ENCODE peak calls at places on chromosomes 11 and 22, in seven cellular contexts. T is WTC11, X is AG09309, Z is cardiac muscle cell, M is transverse colon, A is stomach, E is heart right ventricle. G is an unnamed sample.

GRCh38 chr11:79594839-79595238 is 154.0 kb upstream of the TENM4 start:
- DNase-seq in X (no peak), A (no peak), Z (no peak), M (no peak), T (no peak), E (no peak), G (no peak)

GRCh38 chr22:25668437-25668836 is 73.6 kb upstream of the MYO18B start:
- DNase-seq in M (no peak), T (no peak), Z (no peak), X (peak), A (no peak), E (no peak), G (no peak)

GRCh38 chr11:33448461-33449130 is 191.4 kb downstream of the HIPK3 start:
- DNase-seq in A (no peak), Z (no peak), X (no peak), M (no peak), E (no peak), T (no peak), G (no peak)

GRCh38 chr11:122322369-122322768 is 206.4 kb upstream of the BLID start:
- DNase-seq in A (no peak), M (no peak), T (no peak), Z (no peak), E (no peak), X (peak), G (no peak)

GRCh38 chr22:17138451-17139042 is 17.4 kb upstream of the TMEM121B start:
- DNase-seq in X (no peak), M (no peak), A (no peak), E (no peak), T (no peak), Z (peak), G (no peak)

GRCh38 chr22:43560651-43561050 is 148.8 kb downstream of the MPPED1 start:
- DNase-seq in M (no peak), Z (no peak), E (no peak), T (no peak), X (no peak), A (no peak), G (no peak)

GRCh38 chr11:67732045-67732787 is 57.8 kb upstream of the ALDH3B2 start:
- DNase-seq in X (no peak), T (peak), M (no peak), E (no peak), Z (peak), A (no peak), G (peak)

GRCh38 chr11:1010006-1010405 is 26.5 kb downstream of the MUC6 start:
- DNase-seq in M (no peak), A (no peak), T (no peak), X (no peak), E (no peak), Z (no peak), G (no peak)

GRCh38 chr22:19478466-19479357 is at the start of gene UFD1:
- DNase-seq in Z (peak), T (peak), E (peak), M (peak), X (peak), A (peak), G (peak)

GRCh38 chr11:47269002-47269828 is 718 bp upstream of the MADD start:
- DNase-seq in T (peak), Z (peak), M (peak), X (peak), A (peak), E (peak), G (peak)

GRCh38 chr11:47271328-47271727 is 1.4 kb downstream of the MADD start:
- DNase-seq in Z (no peak), E (no peak), M (no peak), X (no peak), A (no peak), T (no peak), G (no peak)

GRCh38 chr11:47269829-47270305 is at the start of gene MADD:
- DNase-seq in A (peak), M (peak), T (peak), E (peak), Z (peak), X (no peak), G (peak)

GRCh38 chr11:47271961-47272661 is 2.2 kb downstream of the MADD start:
- DNase-seq in M (peak), T (no peak), X (no peak), Z (peak), A (peak), E (no peak), G (no peak)

DNA sequence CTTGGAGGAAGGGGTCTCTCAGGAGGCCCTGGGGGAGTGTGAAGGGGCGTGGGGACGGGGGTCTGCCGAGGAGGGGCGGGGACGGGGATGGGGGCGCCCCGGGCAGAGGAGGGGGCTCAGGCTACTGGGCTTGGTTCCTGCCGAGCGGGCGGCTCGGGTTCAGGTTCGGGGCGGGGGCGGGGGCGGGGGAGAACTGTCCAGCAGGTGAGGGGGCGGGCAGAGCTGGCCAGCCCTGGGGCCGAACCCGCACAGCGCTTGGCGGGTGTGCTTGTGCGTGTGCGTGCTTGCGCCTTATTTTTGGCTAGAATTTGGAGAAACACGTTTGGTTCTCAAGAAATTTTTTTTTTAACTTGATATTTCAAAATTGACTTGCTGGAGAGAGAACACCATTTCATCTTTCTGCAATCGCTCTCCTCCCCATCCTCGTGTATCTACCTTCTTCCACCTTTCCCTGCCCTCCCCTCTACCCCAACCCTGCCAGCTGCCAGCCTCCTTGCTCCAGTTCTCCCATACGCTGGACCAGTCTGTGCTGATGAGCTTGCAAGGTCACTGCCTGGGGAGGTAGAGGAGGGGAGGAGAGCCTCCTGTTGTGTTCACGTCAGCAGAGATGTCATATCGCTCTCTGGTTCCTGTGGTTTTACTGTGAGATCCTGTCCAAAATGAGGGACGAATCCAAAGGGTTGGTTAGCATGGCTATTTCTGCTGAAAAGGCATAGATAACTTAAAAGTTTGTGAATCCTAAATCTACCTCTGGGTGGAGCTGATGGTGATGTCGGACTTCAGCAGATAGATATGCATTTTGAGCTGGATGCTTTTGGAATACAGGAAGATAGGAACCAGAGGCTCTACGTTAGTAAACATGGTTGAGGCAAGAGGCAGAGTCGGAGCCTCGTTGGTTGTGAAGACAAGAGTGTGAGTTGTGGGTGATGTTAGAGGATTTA is 668 bp downstream of the MADD start:
- DNase-seq in A (no peak), E (no peak), M (peak), Z (peak), X (no peak), T (no peak), G (no peak)
- TF ChIP-seq CTCF in A (no peak), E (no peak), M (no peak), Z (no peak), X (peak), T (no peak), G (peak)

DNA sequence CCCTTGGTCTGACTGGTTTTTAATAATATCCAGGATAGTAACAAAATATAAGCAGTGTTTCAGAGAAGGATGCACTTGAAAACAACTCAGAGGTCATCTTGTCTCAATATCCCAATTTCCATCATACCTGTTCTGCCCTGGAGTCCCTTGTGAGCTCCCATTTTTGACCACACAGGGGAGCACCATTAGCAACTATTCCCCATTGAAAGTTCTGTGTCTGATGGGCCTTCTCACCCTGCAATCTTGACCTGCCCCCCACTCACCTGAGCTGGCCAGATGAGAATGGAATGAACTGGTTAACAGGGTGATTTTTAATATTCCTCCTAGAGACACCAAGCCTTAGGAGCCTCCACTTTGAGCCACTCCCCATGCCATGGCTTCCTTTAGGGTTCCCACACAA is 3.8 kb upstream of the CAPN5 start:
- DNase-seq in A (no peak), Z (no peak), T (no peak), X (no peak), M (no peak), E (no peak), G (no peak)
- TF ChIP-seq CTCF in A (no peak), Z (peak), T (no peak), X (peak), M (no peak), E (no peak), G (no peak)

DNA sequence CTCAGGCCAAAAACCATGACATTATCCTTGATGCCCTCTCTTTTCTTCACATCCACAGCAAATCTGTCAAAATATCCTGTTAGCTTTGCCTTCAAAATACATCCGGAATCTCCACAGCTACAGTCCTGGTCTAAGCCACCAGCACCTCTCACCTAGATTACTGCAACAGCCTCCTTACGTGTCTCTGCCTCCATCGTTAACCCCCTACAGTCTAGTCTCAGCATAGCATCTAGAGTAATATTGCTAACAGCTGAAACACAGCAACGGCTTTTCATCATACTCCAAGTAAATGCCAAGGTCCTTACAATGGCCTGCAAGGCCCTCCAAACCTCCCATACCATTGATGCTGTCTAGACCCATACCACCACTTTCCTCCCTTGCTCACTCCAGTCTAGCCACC is 4.4 kb downstream of the TSG101 start:
- DNase-seq in M (no peak), E (no peak), A (no peak), Z (no peak), X (no peak), T (no peak), G (no peak)
- TF ChIP-seq CTCF in M (no peak), E (no peak), A (no peak), Z (peak), X (no peak), T (no peak), G (no peak)

DNA sequence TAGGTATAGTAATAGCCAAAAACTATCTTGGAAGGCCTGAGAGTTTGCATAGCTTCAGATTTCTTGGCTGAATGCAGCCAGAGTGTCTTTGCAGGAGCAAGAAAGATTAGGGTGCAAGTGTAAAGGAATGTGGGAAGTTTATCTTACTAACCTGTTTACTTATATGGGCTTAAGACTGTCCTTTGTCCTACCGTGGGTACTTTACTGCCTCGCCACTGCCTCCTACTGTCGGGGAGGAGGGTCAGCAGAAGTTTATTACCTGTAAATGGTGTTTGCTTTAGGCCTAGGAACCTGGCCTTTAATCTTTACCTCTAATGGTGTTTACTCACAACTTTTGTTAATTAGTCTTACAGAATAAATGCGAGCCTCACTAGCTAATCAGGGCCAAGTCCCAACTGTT is 633.8 kb downstream of the DLG2 start:
- DNase-seq in M (peak), A (no peak), E (no peak), T (peak), Z (no peak), X (no peak), G (no peak)
- TF ChIP-seq CTCF in M (no peak), A (no peak), E (no peak), T (peak), Z (no peak), X (peak), G (no peak)

GRCh38 chr11:40129276-40129675 is 1330.2 kb downstream of the LRRC4C start:
- DNase-seq in Z (peak), X (no peak), A (no peak), M (no peak), T (no peak), E (no peak), G (no peak)
- TF ChIP-seq CTCF in Z (no peak), X (no peak), A (peak), M (no peak), T (peak), E (peak), G (peak)

GRCh38 chr22:38881464-38881871 is 9.5 kb upstream of the CBX6 start:
- DNase-seq in M (peak), A (peak), X (peak), Z (peak), T (no peak), E (no peak), G (no peak)
- TF ChIP-seq CTCF in M (no peak), A (no peak), X (no peak), Z (peak), T (no peak), E (no peak), G (no peak)

DNA sequence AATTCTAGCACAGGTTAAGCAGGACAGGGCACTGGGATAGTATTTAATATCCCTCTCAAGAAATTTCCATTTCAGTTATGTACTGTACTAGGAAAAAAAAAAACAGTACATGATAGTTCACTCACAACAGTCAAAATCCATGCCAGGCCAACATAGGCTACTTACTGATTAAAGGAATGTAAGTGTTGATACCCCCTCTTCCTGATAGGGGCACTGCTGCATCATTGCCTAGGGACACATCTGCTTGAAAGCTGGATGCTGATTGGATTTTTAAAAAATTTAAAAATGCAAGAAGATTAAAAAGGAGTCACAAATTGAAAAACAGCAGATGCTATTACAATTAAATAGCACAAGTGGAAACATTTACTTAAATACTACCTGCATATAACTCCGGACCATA is 43.4 kb downstream of the APOL5 start:
- DNase-seq in M (no peak), E (no peak), Z (peak), T (no peak), X (no peak), A (no peak), G (no peak)
- TF ChIP-seq CTCF in M (no peak), E (peak), Z (peak), T (peak), X (peak), A (no peak), G (peak)

GRCh38 chr22:36771376-36772063 is 4.4 kb downstream of the IFT27 start:
- DNase-seq in T (no peak), A (no peak), X (no peak), E (no peak), Z (no peak), M (no peak), G (no peak)

GRCh38 chr22:36772451-36772850 is 3.5 kb downstream of the IFT27 start:
- DNase-seq in A (no peak), X (no peak), E (no peak), T (no peak), M (no peak), Z (no peak), G (no peak)

GRCh38 chr22:36775966-36776669 is at the start of gene IFT27:
- DNase-seq in M (peak), E (peak), A (peak), X (peak), Z (peak), T (peak), G (peak)

GRCh38 chr22:36775589-36775965 is 342 bp downstream of the IFT27 start:
- DNase-seq in M (peak), Z (peak), E (peak), T (no peak), A (peak), X (no peak), G (no peak)

GRCh38 chr22:36773935-36774334 is 2.0 kb downstream of the IFT27 start:
- DNase-seq in X (peak), T (no peak), A (no peak), Z (no peak), E (no peak), M (no peak), G (no peak)
- TF ChIP-seq CTCF in X (peak), T (no peak), A (peak), Z (peak), E (peak), M (peak), G (peak)